ENCODE peak calls at places on chromosomes 16 and 17, in four cellular contexts. N is cardiac muscle cell, P is neural progenitor cell, H is left ventricle myocardium inferior. M is an unnamed sample.
A peak's percentile ranks its signal among the peaks of the same experiment; 100 is the strongest.

GRCh38 chr16:51433597-51433996 is 282.5 kb upstream of the SALL1 start:
- DNase-seq in N (no peak), P (no peak), H (no peak), M (no peak)

GRCh38 chr16:16145286-16145685 is 78.0 kb downstream of the ABCC6 start:
- DNase-seq in N (no peak), P (no peak), H (no peak), M (no peak)

GRCh38 chr16:30418350-30419181 is 11.2 kb downstream of the ZNF771 start:
- DNase-seq in N (no peak), P (no peak), H (no peak), M (no peak)

GRCh38 chr17:33475594-33475993 is 182.5 kb upstream of the ASIC2 start:
- DNase-seq in N (no peak), P (no peak), H (no peak), M (peak; percentile 39)

GRCh38 chr17:70539172-70539924 is 370.0 kb downstream of the KCNJ2 start:
- DNase-seq in N (no peak), P (no peak), H (no peak), M (no peak)

GRCh38 chr16:11452746-11453344 is 107.6 kb downstream of the RMI2 start:
- DNase-seq in N (no peak), P (no peak), H (no peak), M (no peak)

GRCh38 chr17:33750943-33751701 is 458.0 kb upstream of the ASIC2 start:
- DNase-seq in N (peak; percentile 74), P (peak; percentile 79), H (peak; percentile 49), M (peak; percentile 69)

GRCh38 chr16:22369221-22369811 is 5.1 kb downstream of the CDR2 start:
- DNase-seq in N (no peak), P (no peak), H (no peak), M (no peak)

GRCh38 chr16:85514295-85514600 is 98.9 kb upstream of the GSE1 start:
- DNase-seq in N (no peak), P (no peak), H (peak; percentile 81), M (no peak)

GRCh38 chr16:64459402-64459801 is 662.5 kb downstream of the CDH11 start:
- DNase-seq in N (no peak), P (no peak), H (no peak), M (no peak)

GRCh38 chr17:76063880-76064546 is 8.3 kb downstream of the SRP68 start:
- DNase-seq in N (no peak), P (no peak), H (no peak), M (no peak)

GRCh38 chr17:263773-264172 is 82.3 kb upstream of the DOC2B start:
- DNase-seq in N (no peak), P (no peak), H (no peak), M (no peak)

GRCh38 chr17:28553000-28553505 is 629 bp upstream of the UNC119 start:
- DNase-seq in N (no peak), P (no peak), H (no peak), M (no peak)

GRCh38 chr17:75260679-75261335 is 599 bp downstream of the GGA3 start:
- DNase-seq in N (no peak), P (no peak), H (no peak), M (no peak)

GRCh38 chr17:836154-836553 is 54.0 kb downstream of the MRM3 start:
- DNase-seq in N (no peak), P (no peak), H (no peak), M (no peak)

GRCh38 chr16:154223-155030 is 2.0 kb downstream of the HBZ start:
- DNase-seq in N (peak; percentile 68), P (peak; percentile 71), H (no peak), M (peak; percentile 53)

GRCh38 chr17:19724501-19725420 is 8.4 kb upstream of the SLC47A2 start:
- DNase-seq in N (no peak), P (no peak), H (peak; percentile 62), M (no peak)

GRCh38 chr16:81693047-81693446 is 86.0 kb upstream of the PLCG2 start:
- DNase-seq in N (no peak), P (peak; percentile 19), H (no peak), M (no peak)

GRCh38 chr16:23113185-23113584 is 36.1 kb downstream of the USP31 start:
- DNase-seq in N (no peak), P (no peak), H (no peak), M (no peak)

GRCh38 chr16:27080870-27081269 is 14.1 kb downstream of the C16orf82 start:
- DNase-seq in N (no peak), P (peak; percentile 48), H (no peak), M (no peak)

GRCh38 chr17:73430165-73430680 is 118.4 kb upstream of the CDC42EP4 start:
- DNase-seq in N (no peak), P (peak; percentile 18), H (no peak), M (no peak)

GRCh38 chr16:53282975-53283946 is 151.0 kb upstream of the RBL2 start:
- DNase-seq in N (peak; percentile 10), P (peak; percentile 54), H (no peak), M (no peak)

GRCh38 chr17:81387235-81388060 is 7.8 kb upstream of the BAHCC1 start:
- DNase-seq in N (peak; percentile 71), P (peak; percentile 86), H (peak; percentile 59), M (no peak)

GRCh38 chr17:75108193-75108592 is 1.6 kb upstream of the ARMC7 start:
- DNase-seq in N (no peak), P (no peak), H (no peak), M (no peak)

GRCh38 chr17:75758131-75758905 is 6.7 kb downstream of the GALK1 start:
- DNase-seq in N (no peak), P (no peak), H (no peak), M (no peak)

GRCh38 chr17:49260011-49260921 is 29.7 kb upstream of the PHOSPHO1 start:
- DNase-seq in N (peak; percentile 65), P (peak; percentile 82), H (peak; percentile 68), M (peak; percentile 58)

GRCh38 chr17:2828396-2829038 is 32.3 kb downstream of the RAP1GAP2 start:
- DNase-seq in N (peak; percentile 79), P (peak; percentile 86), H (peak; percentile 70), M (peak; percentile 80)

GRCh38 chr17:81685108-81685507 is 1.3 kb downstream of the HGS start:
- DNase-seq in N (no peak), P (no peak), H (no peak), M (no peak)

GRCh38 chr17:58303981-58304734 is 23.4 kb upstream of the MPO start:
- DNase-seq in N (peak; percentile 61), P (peak; percentile 67), H (peak; percentile 40), M (peak; percentile 71)

GRCh38 chr17:65987988-65988387 is 203.9 kb downstream of the CEP112 start:
- DNase-seq in N (peak; percentile 11), P (peak; percentile 64), H (no peak), M (no peak)

GRCh38 chr17:32486701-32487459 is at the start of gene CDK5R1:
- DNase-seq in N (peak; percentile 90), P (peak; percentile 94), H (peak; percentile 74), M (peak; percentile 70)

GRCh38 chr17:44084921-44085320 is 14.4 kb downstream of the G6PC3 start:
- DNase-seq in N (no peak), P (peak; percentile 41), H (no peak), M (no peak)

GRCh38 chr17:80539022-80539421 is 5.6 kb upstream of the RPTOR start:
- DNase-seq in N (no peak), P (peak; percentile 45), H (no peak), M (no peak)

GRCh38 chr16:79885320-79885719 is 284.8 kb upstream of the MAF start:
- DNase-seq in N (no peak), P (no peak), H (no peak), M (no peak)

GRCh38 chr17:50328360-50328759 is 17.6 kb upstream of the XYLT2 start:
- DNase-seq in N (no peak), P (no peak), H (no peak), M (no peak)

GRCh38 chr16:73048292-73049050 is 543 bp upstream of the ZFHX3 start:
- DNase-seq in N (peak; percentile 62), P (peak; percentile 86), H (peak; percentile 78), M (peak; percentile 47)

GRCh38 chr17:42107597-42108576 is 4.6 kb downstream of the DHX58 start:
- DNase-seq in N (peak; percentile 95), P (peak; percentile 97), H (peak; percentile 64), M (peak; percentile 99)

GRCh38 chr17:17675416-17675815 is 5.8 kb upstream of the RAI1 start:
- DNase-seq in N (no peak), P (no peak), H (no peak), M (no peak)

GRCh38 chr17:13598353-13599167 is 3.2 kb downstream of the HS3ST3A1 start:
- DNase-seq in N (no peak), P (peak; percentile 13), H (no peak), M (no peak)
- H3K27me3 ChIP-seq in N (peaks cover 15% of the 10 kb centered on the region), P (peaks cover 35% of the 10 kb centered on the region), H (peaks cover 51% of the 10 kb centered on the region), M (peaks cover 28% of the 10 kb centered on the region)

GRCh38 chr16:1492082-1492922 is 858 bp upstream of the TELO2 start:
- DNase-seq in N (no peak), P (no peak), H (no peak), M (peak; percentile 5)
- H3K4me3 ChIP-seq in N (peak overlapping the region; percentile 76), P (peak overlapping the region; percentile 96), H (peak overlapping the region; percentile 85), M (peak overlapping the region; percentile 59)

GRCh38 chr17:78409191-78409621 is 30.8 kb downstream of the PGS1 start:
- DNase-seq in N (no peak), P (no peak), H (no peak), M (no peak)
- H3K36me3 ChIP-seq in N (peaks cover 3% of the 10 kb centered on the region), P (no peaks in the 10 kb centered on the region), H (peaks cover 23% of the 10 kb centered on the region), M (peaks cover 59% of the 10 kb centered on the region)

GRCh38 chr17:68290955-68291835 is at the start of the genes ARSG and SLC16A6:
- DNase-seq in N (peak; percentile 84), P (peak; percentile 91), H (peak; percentile 36), M (peak; percentile 92)
- H3K27me3 ChIP-seq in N (peaks cover 61% of the 10 kb centered on the region), P (peaks cover 67% of the 10 kb centered on the region), H (peaks cover 46% of the 10 kb centered on the region), M (no peaks in the 10 kb centered on the region)

GRCh38 chr16:83955218-83956130 is 2.4 kb downstream of the OSGIN1 start:
- DNase-seq in N (no peak), P (no peak), H (peak; percentile 34), M (no peak)

GRCh38 chr16:83953796-83954576 is 946 bp downstream of the OSGIN1 start:
- DNase-seq in N (peak; percentile 34), P (peak; percentile 54), H (no peak), M (no peak)

GRCh38 chr16:83952940-83953795 is at the start of gene OSGIN1:
- DNase-seq in N (peak; percentile 87), P (peak; percentile 59), H (peak; percentile 94), M (peak; percentile 77)

GRCh38 chr16:83956336-83957289 is 3.6 kb downstream of the OSGIN1 start:
- DNase-seq in N (peak; percentile 85), P (peak; percentile 92), H (peak; percentile 84), M (peak; percentile 87)

GRCh38 chr16:83954577-83955016 is 1.6 kb downstream of the OSGIN1 start:
- DNase-seq in N (no peak), P (no peak), H (peak; percentile 41), M (no peak)
- H3K4me3 ChIP-seq in N (no peak overlapping the region), P (no peak overlapping the region), H (peak overlapping the region; percentile 83), M (no peak overlapping the region)

M was measured in BE2C.